ENCODE peak calls at places on chromosome X, in five cellular contexts. H, Y, R, W and M are unnamed samples.

GRCh38 chrX:104193485-104193884 is 27.2 kb downstream of the FAM199X start:
- DNase-seq in H (peak; percentile 17), Y (no peak), R (no peak), W (no peak), M (no peak)

GRCh38 chrX:151703487-151703886 is 8.2 kb downstream of the PRRG3 start:
- DNase-seq in H (no peak), Y (no peak), R (no peak), W (no peak), M (no peak)

GRCh38 chrX:100994352-100995281 is 25.1 kb downstream of the ARL13A start:
- DNase-seq in H (peak; percentile 75), Y (no peak), R (no peak), W (no peak), M (peak; percentile 10)

GRCh38 chrX:40109288-40110008 is 11.7 kb upstream of the BCOR start:
- DNase-seq in H (peak; percentile 56), Y (no peak), R (no peak), W (no peak), M (peak; percentile 72)

GRCh38 chrX:22164770-22165388 is 107.8 kb upstream of the CBLL2 start:
- DNase-seq in H (peak; percentile 27), Y (no peak), R (no peak), W (no peak), M (peak; percentile 1)

GRCh38 chrX:13053171-13053570 is 8.8 kb upstream of the FAM9C start:
- DNase-seq in H (no peak), Y (no peak), R (no peak), W (no peak), M (no peak)

GRCh38 chrX:2692221-2693122 is 1.4 kb downstream of the CD99 start:
- DNase-seq in H (peak; percentile 65), Y (no peak), R (no peak), W (no peak), M (peak; percentile 60)

GRCh38 chrX:140091276-140091886 is 126.1 kb upstream of the CXorf66 start:
- DNase-seq in H (no peak), Y (no peak), R (peak; percentile 6), W (no peak), M (no peak)

GRCh38 chrX:22192419-22193086 is 80.2 kb upstream of the CBLL2 start:
- DNase-seq in H (peak; percentile 52), Y (peak; percentile 7), R (peak; percentile 46), W (no peak), M (peak; percentile 67)

GRCh38 chrX:49919617-49920016 is 2.8 kb upstream of the CLCN5 start:
- DNase-seq in H (peak; percentile 77), Y (no peak), R (peak; percentile 26), W (no peak), M (peak; percentile 88)

GRCh38 chrX:150225266-150225665 is 137.9 kb upstream of the MAMLD1 start:
- DNase-seq in H (no peak), Y (no peak), R (no peak), W (no peak), M (no peak)

GRCh38 chrX:131987252-131987651 is 35.9 kb upstream of the STK26 start:
- DNase-seq in H (no peak), Y (no peak), R (peak; percentile 62), W (no peak), M (peak; percentile 1)